ENCODE peak calls at places on chromosomes 3 and 15, in five cellular contexts. Y is COR-L47, J is GM04504, D is nucleus accumbens, M is foreskin fibroblast. P is an unnamed sample.
A peak's percentile ranks its signal among the peaks of the same experiment; 100 is the strongest.

GRCh38 chr3:192514754-192515660 is 212.3 kb downstream of the FGF12 start:
- DNase-seq in J (no peak), M (no peak), Y (peak; percentile 95), D (no peak), P (peak; percentile 27)

GRCh38 chr3:67462185-67462584 is 192.2 kb downstream of the SUCLG2 start:
- DNase-seq in D (no peak), Y (no peak), M (no peak), J (no peak), P (no peak)

GRCh38 chr15:100721758-100722550 is 119.6 kb downstream of the ASB7 start:
- DNase-seq in M (peak; percentile 94), J (peak; percentile 100), Y (peak; percentile 24), D (no peak), P (peak; percentile 89)

GRCh38 chr15:50049871-50050270 is 69.2 kb downstream of the ATP8B4 start:
- DNase-seq in M (peak; percentile 8), Y (no peak), J (peak; percentile 55), D (no peak), P (no peak)

GRCh38 chr15:28086175-28086703 is 12.9 kb downstream of the OCA2 start:
- DNase-seq in J (peak; percentile 30), D (no peak), M (no peak), Y (peak; percentile 19), P (peak; percentile 85)

GRCh38 chr3:49255112-49255511 is 21.9 kb downstream of the C3orf62 start:
- DNase-seq in J (no peak), M (no peak), D (no peak), Y (no peak), P (peak; percentile 49)

GRCh38 chr3:48423241-48423882 is 6.5 kb downstream of the PLXNB1 start:
- DNase-seq in D (no peak), Y (no peak), J (no peak), M (no peak), P (no peak)

GRCh38 chr15:81419304-81419943 is 45.4 kb upstream of the TMC3 start:
- DNase-seq in D (no peak), Y (no peak), M (peak; percentile 62), J (no peak), P (no peak)

GRCh38 chr15:85742186-85742751 is 52.5 kb downstream of the KLHL25 start:
- DNase-seq in Y (no peak), D (no peak), M (peak; percentile 48), J (no peak), P (peak; percentile 50)

GRCh38 chr15:38299216-38299615 is 46.6 kb downstream of the SPRED1 start:
- DNase-seq in M (peak; percentile 69), Y (no peak), D (no peak), J (peak; percentile 52), P (no peak)

GRCh38 chr3:13144163-13145023 is 71.2 kb upstream of the IQSEC1 start:
- DNase-seq in J (no peak), Y (no peak), D (no peak), M (no peak), P (no peak)

GRCh38 chr15:76191539-76192244 is 119.6 kb downstream of the ETFA start:
- DNase-seq in J (no peak), D (no peak), Y (no peak), M (no peak), P (no peak)

GRCh38 chr3:179624471-179624870 is 19.9 kb downstream of the NDUFB5 start:
- DNase-seq in M (no peak), Y (no peak), D (no peak), J (no peak), P (no peak)

GRCh38 chr15:37102315-37103021 is 2.1 kb upstream of the MEIS2 start:
- DNase-seq in M (no peak), Y (peak; percentile 65), D (no peak), J (no peak), P (peak; percentile 30)

GRCh38 chr15:96771035-96771434 is 440.5 kb downstream of the NR2F2 start:
- DNase-seq in M (no peak), J (no peak), Y (no peak), D (no peak), P (no peak)

GRCh38 chr3:9316881-9317341 is 45.9 kb upstream of the THUMPD3 start:
- DNase-seq in Y (no peak), D (peak; percentile 8), J (no peak), M (peak; percentile 48), P (peak; percentile 79)

GRCh38 chr15:64351265-64351664 is 4.7 kb downstream of the CSNK1G1 start:
- DNase-seq in J (no peak), M (no peak), Y (no peak), D (no peak), P (no peak)

GRCh38 chr3:64508140-64508539 is 179.7 kb downstream of the ADAMTS9 start:
- DNase-seq in D (no peak), M (no peak), J (no peak), Y (no peak), P (no peak)

GRCh38 chr3:37536799-37537311 is 324.8 kb upstream of the CTDSPL start:
- DNase-seq in M (no peak), J (no peak), Y (no peak), D (no peak), P (no peak)

GRCh38 chr3:52144034-52144795 is 10.0 kb downstream of the POC1A start:
- DNase-seq in D (no peak), Y (peak; percentile 25), M (peak; percentile 70), J (peak; percentile 40), P (peak; percentile 90)

GRCh38 chr3:129606522-129607390 is at the start of gene PLXND1:
- DNase-seq in J (no peak), D (peak; percentile 12), Y (peak; percentile 73), M (peak; percentile 74), P (peak; percentile 94)